ENCODE peak calls at places on chromosomes 2 and 18, in seven cellular contexts. N is breast epithelium, G is IMR-90, V is A549, Q is H9, D is ovary, P is left lung. O is an unnamed sample. For H3K4me1, the result is how much of the 10 kb centered on the place peaks cover.

GRCh38 chr2:173970421-173971042 is 5.4 kb upstream of the SP3 start:
- DNase-seq in Q (no peak), N (no peak), D (no peak), V (no peak), G (no peak), P (no peak), O (no peak)

GRCh38 chr2:41853427-41854191 is 194.2 kb upstream of the PKDCC start:
- DNase-seq in G (peak), N (no peak), Q (peak), D (no peak), P (no peak), V (peak), O (no peak)

GRCh38 chr2:198113316-198113715 is 308.9 kb downstream of the PLCL1 start:
- DNase-seq in G (no peak), N (no peak), P (no peak), D (no peak), Q (no peak), V (no peak), O (no peak)

GRCh38 chr2:238203973-238204683 is 633 bp upstream of the ILKAP start:
- DNase-seq in V (no peak), D (no peak), Q (no peak), P (no peak), G (no peak), N (no peak), O (no peak)

GRCh38 chr2:12034303-12034861 is 287.9 kb downstream of the LPIN1 start:
- DNase-seq in D (no peak), Q (no peak), G (no peak), V (no peak), P (no peak), N (no peak), O (no peak)

GRCh38 chr2:225999692-226000091 is 600.2 kb downstream of the NYAP2 start:
- DNase-seq in Q (no peak), G (no peak), V (no peak), P (no peak), D (no peak), N (no peak), O (no peak)

GRCh38 chr18:78612318-78612717 is 367.3 kb upstream of the SALL3 start:
- DNase-seq in Q (peak), P (no peak), G (no peak), V (no peak), N (no peak), D (no peak), O (no peak)

GRCh38 chr2:67571785-67572718 is 174.9 kb downstream of the ETAA1 start:
- DNase-seq in P (no peak), Q (no peak), G (peak), V (peak), N (no peak), D (no peak), O (no peak)

GRCh38 chr2:232488097-232488711 is 570 bp upstream of the ECEL1 start:
- DNase-seq in P (no peak), Q (peak), V (no peak), N (no peak), G (no peak), D (peak), O (peak)

GRCh38 chr2:171670655-171671054 is 16.6 kb upstream of the DYNC1I2 start:
- DNase-seq in D (no peak), Q (no peak), N (no peak), P (no peak), V (no peak), G (peak), O (no peak)

GRCh38 chr18:48348739-48349138 is 60.4 kb downstream of the ZBTB7C start:
- DNase-seq in V (no peak), Q (no peak), P (no peak), N (no peak), G (no peak), D (no peak), O (no peak)

GRCh38 chr2:54568876-54569298 is 112.8 kb downstream of the SPTBN1 start:
- DNase-seq in V (no peak), G (no peak), D (no peak), Q (no peak), N (no peak), P (no peak), O (no peak)
- H3K4me1 ChIP-seq in V (half or more), G (under half), D (under half), Q (under half), N (under half), P (half or more), O (half or more)

DNA sequence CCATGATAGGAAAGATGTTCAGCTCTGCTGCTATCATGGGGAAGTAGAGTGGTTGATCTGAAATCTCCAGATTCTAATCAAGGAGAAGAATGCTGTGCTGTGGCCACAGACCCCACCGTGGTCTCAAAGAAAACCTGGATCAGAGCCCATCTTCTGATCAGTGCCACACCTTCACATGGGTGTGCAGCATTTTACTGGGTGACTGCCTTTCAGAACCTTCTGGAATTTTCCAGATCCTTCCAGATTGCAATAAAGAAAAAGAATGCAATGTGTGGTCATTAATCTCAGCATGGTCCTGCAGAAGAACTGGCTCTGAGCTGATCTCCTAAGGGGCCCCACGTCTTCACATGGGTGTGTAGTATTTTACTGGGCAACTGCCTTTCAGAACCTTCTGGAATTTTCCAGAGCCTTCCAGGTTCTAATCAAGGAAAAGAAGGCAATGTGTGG is 17.1 kb downstream of the MBP start:
- DNase-seq in N (peak), P (peak), G (no peak), D (no peak), Q (no peak), V (no peak), O (no peak)
- H3K4me1 ChIP-seq in N (under half), P (half or more), G (under half), D (under half), Q (under half), V (under half), O (under half)

DNA sequence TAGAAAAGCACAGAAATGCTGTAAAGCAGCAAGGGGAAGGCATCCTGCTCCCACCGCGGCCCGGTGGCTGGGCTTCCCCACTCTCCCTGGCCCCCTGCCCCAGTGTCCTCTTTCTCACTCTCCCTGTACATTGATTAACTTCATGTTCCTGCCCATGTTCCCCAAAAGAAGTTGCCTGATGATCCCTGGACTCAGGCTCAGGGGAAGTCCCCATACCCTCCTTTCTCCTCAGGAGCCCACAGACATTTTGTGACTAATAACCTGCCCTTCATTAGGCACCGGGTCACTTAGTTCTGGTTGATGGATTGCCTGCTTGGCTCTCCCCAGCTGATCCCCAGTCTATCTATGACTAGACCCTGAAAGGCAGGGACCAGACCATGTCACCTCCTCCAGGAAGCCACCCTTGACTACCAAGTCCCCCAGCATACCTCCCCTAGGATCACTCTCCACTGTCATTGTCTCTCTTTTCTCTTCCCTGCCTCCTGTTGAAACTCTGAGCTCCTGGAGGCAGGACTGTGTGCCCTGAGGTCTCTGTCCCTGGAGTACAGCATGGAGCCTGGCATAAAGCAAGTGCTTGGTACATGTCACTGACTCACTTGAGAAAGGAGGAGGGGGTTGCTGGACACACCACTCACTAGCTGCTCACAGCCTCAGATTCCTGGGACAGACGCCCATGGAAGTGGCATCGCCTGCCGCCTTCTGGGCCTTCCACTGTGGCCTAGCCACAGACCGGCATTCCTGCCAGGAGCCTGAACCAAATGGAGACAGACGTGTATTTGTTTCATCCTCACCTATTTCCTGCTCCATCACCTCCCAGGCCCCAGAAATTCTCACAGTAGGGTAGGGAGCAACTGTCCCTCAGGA is 13.5 kb downstream of the MALL start:
- DNase-seq in D (no peak), Q (no peak), N (no peak), V (peak), G (peak), P (no peak), O (no peak)
- H3K4me1 ChIP-seq in D (under half), Q (under half), N (under half), V (half or more), G (under half), P (under half), O (half or more)

GRCh38 chr2:113857454-113857853 is 32.4 kb upstream of the ACTR3 start:
- DNase-seq in Q (no peak), G (no peak), D (no peak), V (no peak), N (no peak), P (no peak), O (no peak)

GRCh38 chr2:113858764-113859163 is 31.1 kb upstream of the ACTR3 start:
- DNase-seq in Q (no peak), V (peak), G (peak), N (no peak), D (no peak), P (no peak), O (no peak)

GRCh38 chr2:113851640-113852039 is 38.2 kb upstream of the ACTR3 start:
- DNase-seq in N (no peak), D (no peak), P (no peak), G (peak), V (no peak), Q (no peak), O (no peak)

GRCh38 chr2:113854208-113854607 is 35.7 kb upstream of the ACTR3 start:
- DNase-seq in Q (no peak), P (no peak), D (no peak), V (no peak), G (no peak), N (no peak), O (no peak)

GRCh38 chr2:113854970-113855740 is 34.7 kb upstream of the ACTR3 start:
- DNase-seq in Q (no peak), V (no peak), P (no peak), N (no peak), D (no peak), G (no peak), O (no peak)
- H3K4me1 ChIP-seq in Q (under half), V (under half), P (under half), N (under half), D (under half), G (under half), O (under half)